ENCODE peak calls at places on chromosomes 13 and 19, in four cellular contexts. One of them, this sample, is unnamed.

GRCh38 chr13:110643324-110643723 is 28.0 kb downstream of the NAXD start:
- DNase-seq in IMR-90: no peak
- DNase-seq in mesendoderm: no peak
- DNase-seq in neuronal stem cell: no peak
- DNase-seq in this sample: peak; percentile 19

GRCh38 chr19:46959962-46960556 is 59.6 kb upstream of the NPAS1 start:
- DNase-seq in IMR-90: no peak
- DNase-seq in mesendoderm: no peak
- DNase-seq in neuronal stem cell: no peak
- DNase-seq in this sample: no peak

GRCh38 chr13:20028953-20029352 is 70.4 kb downstream of the ZMYM2 start:
- DNase-seq in IMR-90: no peak
- DNase-seq in mesendoderm: no peak
- DNase-seq in neuronal stem cell: no peak
- DNase-seq in this sample: no peak

GRCh38 chr13:73943137-73943964 is 190.9 kb downstream of the KLF12 start:
- DNase-seq in IMR-90: no peak
- DNase-seq in mesendoderm: no peak
- DNase-seq in neuronal stem cell: no peak
- DNase-seq in this sample: no peak

GRCh38 chr13:45092668-45093067 is 27.6 kb upstream of the GTF2F2 start:
- DNase-seq in IMR-90: no peak
- DNase-seq in mesendoderm: no peak
- DNase-seq in neuronal stem cell: no peak
- DNase-seq in this sample: no peak

GRCh38 chr19:2770055-2771013 is 12.7 kb downstream of the SGTA start:
- DNase-seq in IMR-90: peak; percentile 47
- DNase-seq in mesendoderm: no peak
- DNase-seq in neuronal stem cell: no peak
- DNase-seq in this sample: no peak

GRCh38 chr13:112212533-112212932 is 145.6 kb downstream of the SOX1 start:
- DNase-seq in IMR-90: no peak
- DNase-seq in mesendoderm: no peak
- DNase-seq in neuronal stem cell: no peak
- DNase-seq in this sample: no peak

GRCh38 chr19:13055213-13056051 is 47.2 kb downstream of the LYL1 start:
- DNase-seq in IMR-90: peak; percentile 89
- DNase-seq in mesendoderm: peak; percentile 76
- DNase-seq in neuronal stem cell: no peak
- DNase-seq in this sample: peak; percentile 67

GRCh38 chr13:102905905-102906304 is 60.1 kb downstream of the ERCC5 start:
- DNase-seq in IMR-90: no peak
- DNase-seq in mesendoderm: no peak
- DNase-seq in neuronal stem cell: no peak
- DNase-seq in this sample: no peak

GRCh38 chr13:26249551-26249950 is 4.4 kb upstream of the CDK8 start:
- DNase-seq in IMR-90: no peak
- DNase-seq in mesendoderm: no peak
- DNase-seq in neuronal stem cell: no peak
- DNase-seq in this sample: no peak

GRCh38 chr13:110907951-110908898 is 6.6 kb downstream of the ANKRD10 start:
- DNase-seq in IMR-90: peak; percentile 72
- DNase-seq in mesendoderm: peak; percentile 90
- DNase-seq in neuronal stem cell: no peak
- DNase-seq in this sample: peak; percentile 81

GRCh38 chr13:96229356-96229755 is 139.4 kb downstream of the HS6ST3 start:
- DNase-seq in IMR-90: no peak
- DNase-seq in mesendoderm: peak; percentile 86
- DNase-seq in neuronal stem cell: no peak
- DNase-seq in this sample: peak; percentile 43

GRCh38 chr19:50492303-50493052 is 15.8 kb upstream of the GARIN5A start:
- DNase-seq in IMR-90: no peak
- DNase-seq in mesendoderm: peak; percentile 44
- DNase-seq in neuronal stem cell: no peak
- DNase-seq in this sample: peak; percentile 39

GRCh38 chr19:4390017-4390861 is 10.1 kb downstream of the SH3GL1 start:
- DNase-seq in IMR-90: peak; percentile 56
- DNase-seq in mesendoderm: peak; percentile 96
- DNase-seq in neuronal stem cell: no peak
- DNase-seq in this sample: peak; percentile 82

GRCh38 chr13:60268203-60268555 is 104.5 kb upstream of the DIAPH3 start:
- DNase-seq in IMR-90: no peak
- DNase-seq in mesendoderm: no peak
- DNase-seq in neuronal stem cell: no peak
- DNase-seq in this sample: no peak

GRCh38 chr13:92657565-92657964 is 569.0 kb upstream of the GPC6 start:
- DNase-seq in IMR-90: peak; percentile 1
- DNase-seq in mesendoderm: no peak
- DNase-seq in neuronal stem cell: no peak
- DNase-seq in this sample: no peak

GRCh38 chr19:31962565-31962996 is 382.8 kb upstream of the ZNF507 start:
- DNase-seq in IMR-90: no peak
- DNase-seq in mesendoderm: no peak
- DNase-seq in neuronal stem cell: no peak
- DNase-seq in this sample: no peak

GRCh38 chr13:110714798-110715394 is 1.4 kb downstream of the ING1 start:
- DNase-seq in IMR-90: peak; percentile 25
- DNase-seq in mesendoderm: peak; percentile 79
- DNase-seq in neuronal stem cell: peak; percentile 35
- DNase-seq in this sample: peak; percentile 63

GRCh38 chr19:49231389-49231788 is 73.8 kb downstream of the TRPM4 start:
- DNase-seq in IMR-90: no peak
- DNase-seq in mesendoderm: peak; percentile 76
- DNase-seq in neuronal stem cell: no peak
- DNase-seq in this sample: no peak

GRCh38 chr13:42474954-42475353 is 99.0 kb upstream of the TNFSF11 start:
- DNase-seq in IMR-90: peak; percentile 61
- DNase-seq in mesendoderm: no peak
- DNase-seq in neuronal stem cell: no peak
- DNase-seq in this sample: no peak

GRCh38 chr19:4014541-4015491 is 7.3 kb downstream of the PIAS4 start:
- DNase-seq in IMR-90: no peak
- DNase-seq in mesendoderm: peak; percentile 45
- DNase-seq in neuronal stem cell: no peak
- DNase-seq in this sample: peak; percentile 84

GRCh38 chr13:24888291-24888931 is 124.4 kb downstream of the RNF17 start:
- DNase-seq in IMR-90: no peak
- DNase-seq in mesendoderm: no peak
- DNase-seq in neuronal stem cell: no peak
- DNase-seq in this sample: no peak

GRCh38 chr13:28494861-28495585 is at the start of gene FLT1:
- DNase-seq in IMR-90: peak; percentile 38
- DNase-seq in mesendoderm: peak; percentile 91
- DNase-seq in neuronal stem cell: peak; percentile 38
- DNase-seq in this sample: peak; percentile 82

GRCh38 chr13:99816321-99816720 is 155.2 kb downstream of the ZIC5 start:
- DNase-seq in IMR-90: no peak
- DNase-seq in mesendoderm: no peak
- DNase-seq in neuronal stem cell: no peak
- DNase-seq in this sample: no peak

GRCh38 chr13:64061649-64062048 is 2646.0 kb upstream of the PCDH20 start:
- DNase-seq in IMR-90: no peak
- DNase-seq in mesendoderm: no peak
- DNase-seq in neuronal stem cell: no peak
- DNase-seq in this sample: no peak

GRCh38 chr19:55544776-55545439 is 435 bp downstream of the SBK3 start:
- DNase-seq in IMR-90: no peak
- DNase-seq in mesendoderm: no peak
- DNase-seq in neuronal stem cell: no peak
- DNase-seq in this sample: no peak

GRCh38 chr19:13396256-13397080 is 109.8 kb downstream of the CACNA1A start:
- DNase-seq in IMR-90: peak; percentile 70
- DNase-seq in mesendoderm: peak; percentile 94
- DNase-seq in neuronal stem cell: peak; percentile 53
- DNase-seq in this sample: peak; percentile 88

GRCh38 chr13:73505487-73505886 is 446.7 kb downstream of the KLF5 start:
- DNase-seq in IMR-90: no peak
- DNase-seq in mesendoderm: no peak
- DNase-seq in neuronal stem cell: no peak
- DNase-seq in this sample: no peak

GRCh38 chr13:98488736-98489135 is 88.2 kb downstream of the STK24 start:
- DNase-seq in IMR-90: no peak
- DNase-seq in mesendoderm: no peak
- DNase-seq in neuronal stem cell: no peak
- DNase-seq in this sample: no peak

GRCh38 chr13:48769107-48769704 is 115.5 kb downstream of the CYSLTR2 start:
- DNase-seq in IMR-90: peak; percentile 91
- DNase-seq in mesendoderm: peak; percentile 91
- DNase-seq in neuronal stem cell: peak; percentile 82
- DNase-seq in this sample: peak; percentile 82

GRCh38 chr19:10888421-10888866 is 17.1 kb downstream of the CARM1 start:
- DNase-seq in IMR-90: no peak
- DNase-seq in mesendoderm: peak; percentile 76
- DNase-seq in neuronal stem cell: no peak
- DNase-seq in this sample: peak; percentile 71

GRCh38 chr19:10885241-10886169 is 14.2 kb downstream of the CARM1 start:
- DNase-seq in IMR-90: no peak
- DNase-seq in mesendoderm: peak; percentile 67
- DNase-seq in neuronal stem cell: no peak
- DNase-seq in this sample: peak; percentile 29

GRCh38 chr19:10889880-10890279 is 18.5 kb downstream of the CARM1 start:
- DNase-seq in IMR-90: no peak
- DNase-seq in mesendoderm: no peak
- DNase-seq in neuronal stem cell: no peak
- DNase-seq in this sample: no peak

GRCh38 chr19:10884273-10884672 is 12.9 kb downstream of the CARM1 start:
- DNase-seq in IMR-90: peak; percentile 77
- DNase-seq in mesendoderm: no peak
- DNase-seq in neuronal stem cell: no peak
- DNase-seq in this sample: no peak

DNA sequence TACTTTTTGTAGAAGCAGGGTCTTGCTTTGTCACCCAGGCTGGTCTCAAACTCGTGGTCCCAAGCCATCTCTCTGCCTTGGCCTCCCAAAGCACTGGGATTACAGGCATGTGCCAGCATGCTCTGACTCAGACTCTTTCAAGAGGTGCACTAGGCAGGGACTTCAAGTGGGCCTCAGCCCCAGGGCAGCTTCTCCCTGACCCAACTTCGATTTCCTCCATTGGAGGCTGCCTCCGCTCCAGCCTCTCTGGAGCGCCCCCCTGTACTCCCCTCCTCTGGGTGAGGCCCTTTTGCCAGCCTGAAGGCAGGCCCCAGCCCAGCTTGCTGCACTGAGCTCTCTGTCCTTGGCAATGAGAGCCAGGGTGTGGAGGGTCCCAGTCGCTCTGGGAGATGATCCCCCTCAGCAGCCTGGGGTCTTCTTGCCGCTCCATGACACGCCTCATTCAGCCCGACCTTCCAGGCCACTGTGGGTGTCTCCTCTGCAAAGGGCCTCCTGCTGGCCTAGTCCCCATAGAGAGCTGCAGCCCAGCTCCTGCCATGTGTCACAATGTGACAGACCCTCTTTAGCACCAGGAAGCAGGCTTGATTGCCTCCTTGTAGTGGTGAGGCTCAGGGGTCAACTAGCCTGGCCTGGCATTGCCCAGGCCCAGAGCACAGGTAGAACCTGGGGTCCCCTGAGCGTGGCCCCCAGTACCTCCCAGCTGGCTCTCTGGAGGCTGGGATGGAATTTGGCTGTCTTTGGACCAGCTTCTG is 16.4 kb downstream of the CARM1 start:
- DNase-seq in IMR-90: no peak
- DNase-seq in mesendoderm: no peak
- DNase-seq in neuronal stem cell: no peak
- DNase-seq in this sample: peak; percentile 31
- H2BK15ac ChIP-seq in IMR-90: no peak overlapping the region
- H2BK15ac ChIP-seq in mesendoderm: no peak overlapping the region
- H2BK15ac ChIP-seq in neuronal stem cell: peak overlapping the region; percentile 87
- H2BK15ac ChIP-seq in this sample: no peak overlapping the region

GRCh38 chr19:33840382-33840781 is 43.7 kb downstream of the KCTD15 start:
- DNase-seq in IMR-90: no peak
- DNase-seq in mesendoderm: no peak
- DNase-seq in neuronal stem cell: no peak
- DNase-seq in this sample: no peak
- H3K79me1 ChIP-seq in IMR-90: no peaks in the 10 kb centered on the region
- H3K79me1 ChIP-seq in mesendoderm: no peaks in the 10 kb centered on the region
- H3K79me1 ChIP-seq in neuronal stem cell: no peaks in the 10 kb centered on the region
- H3K79me1 ChIP-seq in this sample: no peaks in the 10 kb centered on the region

GRCh38 chr13:105914637-105915036 is 620.8 kb downstream of the EFNB2 start:
- DNase-seq in IMR-90: peak; percentile 95
- DNase-seq in mesendoderm: no peak
- DNase-seq in neuronal stem cell: no peak
- DNase-seq in this sample: no peak

GRCh38 chr13:105920375-105920774 is 615.1 kb downstream of the EFNB2 start:
- DNase-seq in IMR-90: peak; percentile 87
- DNase-seq in mesendoderm: no peak
- DNase-seq in neuronal stem cell: peak; percentile 58
- DNase-seq in this sample: no peak

GRCh38 chr13:105918842-105919741 is 616.4 kb downstream of the EFNB2 start:
- DNase-seq in IMR-90: peak; percentile 82
- DNase-seq in mesendoderm: peak; percentile 90
- DNase-seq in neuronal stem cell: no peak
- DNase-seq in this sample: peak; percentile 51

GRCh38 chr13:105915451-105915850 is 620.0 kb downstream of the EFNB2 start:
- DNase-seq in IMR-90: no peak
- DNase-seq in mesendoderm: no peak
- DNase-seq in neuronal stem cell: no peak
- DNase-seq in this sample: no peak
- H2BK15ac ChIP-seq in IMR-90: peak overlapping the region; percentile 28
- H2BK15ac ChIP-seq in mesendoderm: no peak overlapping the region
- H2BK15ac ChIP-seq in neuronal stem cell: no peak overlapping the region
- H2BK15ac ChIP-seq in this sample: no peak overlapping the region

GRCh38 chr19:38383743-38384142 is 4.1 kb downstream of the GGN start:
- DNase-seq in IMR-90: no peak
- DNase-seq in mesendoderm: no peak
- DNase-seq in neuronal stem cell: no peak
- DNase-seq in this sample: no peak

GRCh38 chr19:38384209-38385027 is 3.4 kb downstream of the GGN start:
- DNase-seq in IMR-90: no peak
- DNase-seq in mesendoderm: peak; percentile 78
- DNase-seq in neuronal stem cell: no peak
- DNase-seq in this sample: peak; percentile 78

GRCh38 chr19:38381138-38381537 is 6.7 kb downstream of the GGN start:
- DNase-seq in IMR-90: no peak
- DNase-seq in mesendoderm: no peak
- DNase-seq in neuronal stem cell: no peak
- DNase-seq in this sample: no peak

GRCh38 chr19:38385057-38385803 is 2.6 kb downstream of the GGN start:
- DNase-seq in IMR-90: no peak
- DNase-seq in mesendoderm: no peak
- DNase-seq in neuronal stem cell: no peak
- DNase-seq in this sample: peak; percentile 51

DNA sequence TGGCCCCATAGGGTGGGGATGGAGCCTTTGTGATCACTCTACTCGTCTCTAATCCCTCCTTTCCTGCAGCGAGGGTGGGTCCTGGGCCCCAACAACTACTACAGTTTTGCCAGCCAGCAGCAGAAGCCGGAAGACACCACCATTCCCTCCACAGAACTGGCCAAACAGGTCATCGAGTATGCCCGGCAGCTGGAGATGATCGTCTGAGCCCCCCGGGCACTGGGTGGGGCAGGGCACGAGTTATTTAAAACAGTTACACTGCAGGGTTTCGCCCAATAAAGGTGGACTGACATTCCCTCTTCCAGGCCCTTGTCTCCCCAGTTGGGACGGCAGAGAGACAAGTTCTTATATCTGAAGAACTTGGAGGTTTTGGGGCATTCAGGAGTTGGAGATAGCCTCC is 4.7 kb downstream of the GGN start:
- DNase-seq in IMR-90: no peak
- DNase-seq in mesendoderm: no peak
- DNase-seq in neuronal stem cell: no peak
- DNase-seq in this sample: no peak
- H3K79me1 ChIP-seq in IMR-90: peaks cover 13% of the 10 kb centered on the region
- H3K79me1 ChIP-seq in mesendoderm: no peaks in the 10 kb centered on the region
- H3K79me1 ChIP-seq in neuronal stem cell: no peaks in the 10 kb centered on the region
- H3K79me1 ChIP-seq in this sample: no peaks in the 10 kb centered on the region